ENCODE peak calls at places on chromosome 13, in four cellular contexts. I, K, B and X are unnamed samples.

GRCh38 chr13:21777166-21777565 is 106.3 kb downstream of the FGF9 start:
- DNase-seq in B (no peak), I (no peak), K (no peak), X (no peak)

GRCh38 chr13:20832861-20833260 is 59.1 kb upstream of the EEF1AKMT1 start:
- DNase-seq in I (no peak), K (no peak), B (no peak), X (no peak)

GRCh38 chr13:90107658-90108057 is 1239.8 kb upstream of the MIR17HG start:
- DNase-seq in I (no peak), B (no peak), K (no peak), X (no peak)

GRCh38 chr13:32883501-32883900 is 132.7 kb upstream of the KL start:
- DNase-seq in I (no peak), B (no peak), K (no peak), X (no peak)

GRCh38 chr13:49669735-49670309 is 21.5 kb downstream of the EBPL start:
- DNase-seq in K (peak; percentile 33), B (peak; percentile 30), I (no peak), X (no peak)

GRCh38 chr13:83546476-83546875 is 335.8 kb downstream of the SLITRK1 start:
- DNase-seq in I (no peak), K (no peak), B (no peak), X (no peak)

GRCh38 chr13:101965096-101965495 is 436.8 kb downstream of the FGF14 start:
- DNase-seq in B (no peak), K (no peak), I (no peak), X (no peak)

GRCh38 chr13:85616275-85616674 is 182.9 kb downstream of the SLITRK6 start:
- DNase-seq in K (no peak), B (no peak), I (no peak), X (no peak)

GRCh38 chr13:34224877-34225276 is 406.9 kb downstream of the RFC3 start:
- DNase-seq in K (no peak), B (no peak), I (no peak), X (no peak)

GRCh38 chr13:27450921-27451461 is 627 bp upstream of the MTIF3 start:
- DNase-seq in B (peak; percentile 26), I (peak; percentile 42), K (peak; percentile 38), X (peak; percentile 43)

GRCh38 chr13:23918208-23918607 is 20.9 kb upstream of the C1QTNF9B start:
- DNase-seq in I (no peak), K (no peak), B (no peak), X (no peak)

GRCh38 chr13:112943309-112944125 is 25.5 kb upstream of the MCF2L start:
- DNase-seq in I (peak; percentile 55), K (peak; percentile 48), B (peak; percentile 24), X (no peak)

GRCh38 chr13:95713651-95714050 is 36.7 kb downstream of the DNAJC3 start:
- DNase-seq in I (no peak), K (no peak), B (no peak), X (no peak)

GRCh38 chr13:21812192-21812626 is 141.3 kb downstream of the FGF9 start:
- DNase-seq in I (no peak), B (no peak), K (no peak), X (no peak)

GRCh38 chr13:106400282-106400681 is 135.2 kb downstream of the EFNB2 start:
- DNase-seq in K (no peak), B (no peak), I (no peak), X (no peak)

GRCh38 chr13:30196025-30196424 is 111.3 kb downstream of the KATNAL1 start:
- DNase-seq in B (no peak), K (no peak), I (no peak), X (no peak)

GRCh38 chr13:25059943-25060342 is 36.0 kb upstream of the PABPC3 start:
- DNase-seq in B (no peak), I (no peak), K (no peak), X (no peak)

GRCh38 chr13:73171926-73172325 is 113.1 kb downstream of the KLF5 start:
- DNase-seq in K (no peak), I (no peak), B (no peak), X (no peak)

GRCh38 chr13:35859981-35860380 is 271.2 kb downstream of the DCLK1 start:
- DNase-seq in B (no peak), K (no peak), I (no peak), X (no peak)

GRCh38 chr13:20241593-20241992 is 9.5 kb upstream of the GJB6 start:
- DNase-seq in K (no peak), I (no peak), B (no peak), X (no peak)

GRCh38 chr13:79522583-79522982 is 41.6 kb downstream of the NDFIP2 start:
- DNase-seq in K (no peak), B (no peak), I (no peak), X (no peak)

GRCh38 chr13:33352023-33352422 is 66.5 kb upstream of the STARD13 start:
- DNase-seq in B (no peak), K (no peak), I (no peak), X (no peak)

GRCh38 chr13:51717786-51718398 is 86.1 kb downstream of the DHRS12 start:
- DNase-seq in K (no peak), I (no peak), B (no peak), X (no peak)

GRCh38 chr13:73653688-73654087 is 480.5 kb downstream of the KLF12 start:
- DNase-seq in K (no peak), I (no peak), B (no peak), X (no peak)

GRCh38 chr13:25281193-25281936 is 5.9 kb downstream of the MTMR6 start:
- DNase-seq in I (no peak), K (no peak), B (no peak), X (no peak)

GRCh38 chr13:110479215-110479545 is 82.3 kb downstream of the RAB20 start:
- DNase-seq in I (no peak), B (no peak), K (no peak), X (no peak)
- H3K27ac ChIP-seq in I (peak overlapping the region; percentile 4), B (no peak overlapping the region), K (no peak overlapping the region), X (no peak overlapping the region)

GRCh38 chr13:75704942-75705320 is 68.8 kb downstream of the LMO7 start:
- DNase-seq in I (no peak), B (no peak), K (no peak), X (peak; percentile 77)
- H3K27ac ChIP-seq in I (no peak overlapping the region), B (no peak overlapping the region), K (peak overlapping the region; percentile 84), X (peak overlapping the region; percentile 96)

DNA sequence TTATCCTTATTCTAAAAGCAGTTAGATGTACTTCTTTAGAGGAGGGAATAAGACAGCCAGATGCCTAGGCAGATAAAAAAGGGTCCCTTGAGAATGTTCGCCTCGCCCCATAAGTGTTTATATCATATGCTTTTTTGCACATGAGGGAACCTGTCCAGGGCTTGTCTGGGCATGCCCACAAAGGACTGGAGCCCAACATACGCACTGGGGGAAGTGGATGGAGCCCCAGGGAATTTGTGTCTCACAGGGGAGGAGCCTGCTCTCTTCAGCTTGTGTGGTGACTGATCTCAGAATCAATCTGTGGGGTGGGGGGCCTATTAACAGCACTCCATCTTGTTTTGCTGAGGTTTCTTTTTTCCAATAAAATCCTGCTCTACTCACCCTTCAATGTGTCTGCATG is 22.6 kb downstream of the MED4 start:
- DNase-seq in B (no peak), K (no peak), I (no peak), X (peak; percentile 37)
- H3K27ac ChIP-seq in B (no peak overlapping the region), K (no peak overlapping the region), I (no peak overlapping the region), X (peak overlapping the region; percentile 47)

DNA sequence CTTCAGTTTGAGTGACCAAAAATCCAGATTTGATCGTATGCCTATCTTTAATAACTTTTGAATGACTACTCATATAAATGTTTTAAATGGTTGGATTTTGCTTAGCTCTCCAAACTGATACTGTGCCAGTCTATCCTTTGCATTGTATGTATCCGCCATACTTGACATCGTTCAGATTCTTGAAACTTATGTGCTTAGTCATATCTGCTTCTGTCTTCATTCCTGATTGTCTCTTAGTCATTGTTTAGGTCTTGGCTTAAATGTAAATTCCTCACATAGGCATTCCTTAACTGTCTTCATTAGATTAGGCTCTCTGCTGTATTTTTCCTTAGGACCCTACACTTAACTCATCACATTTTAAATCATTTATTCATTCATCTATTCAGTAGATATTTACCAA is 126.0 kb downstream of the PCCA start:
- DNase-seq in B (no peak), I (no peak), K (no peak), X (no peak)
- H3K27ac ChIP-seq in B (no peak overlapping the region), I (no peak overlapping the region), K (no peak overlapping the region), X (peak overlapping the region; percentile 41)

GRCh38 chr13:38758278-38758677 is 71.4 kb downstream of the FREM2 start:
- DNase-seq in K (no peak), I (no peak), B (no peak), X (no peak)

GRCh38 chr13:38755792-38756191 is 68.9 kb downstream of the FREM2 start:
- DNase-seq in K (no peak), B (no peak), I (no peak), X (no peak)

GRCh38 chr13:38752726-38753125 is 65.8 kb downstream of the FREM2 start:
- DNase-seq in B (no peak), K (no peak), I (no peak), X (no peak)

GRCh38 chr13:38759390-38759789 is 72.5 kb downstream of the FREM2 start:
- DNase-seq in B (no peak), I (no peak), K (no peak), X (no peak)

GRCh38 chr13:38753878-38754277 is 67.0 kb downstream of the FREM2 start:
- DNase-seq in I (no peak), K (no peak), B (no peak), X (no peak)
- H3K27ac ChIP-seq in I (no peak overlapping the region), K (no peak overlapping the region), B (no peak overlapping the region), X (no peak overlapping the region)

GRCh38 chr13:111252449-111253124 is 67.9 kb upstream of the TEX29 start:
- DNase-seq in K (no peak), B (no peak), I (peak; percentile 37), X (no peak)

GRCh38 chr13:111248822-111249221 is 71.6 kb upstream of the TEX29 start:
- DNase-seq in K (no peak), B (no peak), I (no peak), X (no peak)

GRCh38 chr13:111251646-111252448 is 68.6 kb upstream of the TEX29 start:
- DNase-seq in B (no peak), K (no peak), I (no peak), X (peak; percentile 31)

GRCh38 chr13:111247552-111247951 is 72.9 kb upstream of the TEX29 start:
- DNase-seq in K (no peak), B (peak; percentile 30), I (no peak), X (no peak)

GRCh38 chr13:111249637-111250360 is 70.6 kb upstream of the TEX29 start:
- DNase-seq in K (no peak), I (no peak), B (no peak), X (no peak)
- H3K27ac ChIP-seq in K (peak overlapping the region; percentile 75), I (peak overlapping the region; percentile 78), B (no peak overlapping the region), X (no peak overlapping the region)

GRCh38 chr13:60583911-60584753 is 187.1 kb downstream of the TDRD3 start:
- DNase-seq in K (no peak), B (no peak), I (no peak), X (no peak)
- H3K27ac ChIP-seq in K (no peak overlapping the region), B (no peak overlapping the region), I (no peak overlapping the region), X (no peak overlapping the region)

DNA sequence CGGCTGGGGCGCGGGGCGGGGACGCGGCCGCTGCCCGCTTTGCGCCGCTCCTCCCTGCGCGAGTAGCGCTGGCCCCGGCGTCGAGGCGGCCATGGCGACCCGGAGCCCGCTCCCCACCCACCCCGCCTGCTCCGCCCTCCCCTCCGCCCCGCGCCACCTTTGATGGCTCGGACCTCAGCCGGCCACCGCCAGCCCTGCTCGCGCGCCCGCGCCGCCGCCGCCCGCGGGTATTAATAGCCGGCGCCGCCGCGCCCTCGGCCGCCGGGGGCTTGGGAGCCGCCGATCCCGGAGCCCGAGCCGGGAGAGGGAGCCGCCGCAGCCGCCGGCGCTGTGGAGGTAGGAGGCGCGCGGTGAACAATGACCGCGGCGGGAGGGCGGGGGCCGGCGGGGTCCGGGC is 261 bp downstream of the FARP1 start:
- DNase-seq in B (peak; percentile 38), K (no peak), I (peak; percentile 58), X (no peak)
- H3K27ac ChIP-seq in B (peak overlapping the region; percentile 74), K (peak overlapping the region; percentile 65), I (peak overlapping the region; percentile 82), X (peak overlapping the region; percentile 18)